ENCODE peak calls at places on chromosomes 12 and 14, in seven cellular contexts. U is fibroblast of pulmonary artery, M is foreskin fibroblast, D is breast epithelium, J is sigmoid colon, O is kidney epithelial cell, W is PC-3. H is an unnamed sample.

GRCh38 chr12:113888435-113888834 is 77.7 kb downstream of the RBM19 start:
- DNase-seq in D (no peak), W (no peak), U (no peak), O (no peak), M (no peak), J (no peak), H (no peak)

GRCh38 chr12:92299744-92300143 is 154.1 kb upstream of the BTG1 start:
- DNase-seq in M (no peak), W (no peak), D (no peak), O (no peak), J (no peak), U (no peak), H (no peak)

GRCh38 chr12:110270125-110270962 is 10.7 kb upstream of the ATP2A2 start:
- DNase-seq in W (peak), O (no peak), U (peak), J (peak), M (peak), D (no peak), H (no peak)

GRCh38 chr14:86543531-86543930 is 1013.6 kb downstream of the FLRT2 start:
- DNase-seq in W (no peak), J (no peak), D (no peak), M (peak), O (no peak), U (no peak), H (no peak)

GRCh38 chr12:98403385-98403784 is 112.0 kb upstream of the TMPO start:
- DNase-seq in U (no peak), D (no peak), J (no peak), O (no peak), M (no peak), W (no peak), H (no peak)

GRCh38 chr14:38950676-38951075 is 152.4 kb downstream of the SEC23A start:
- DNase-seq in W (no peak), O (no peak), D (no peak), U (no peak), J (no peak), M (no peak), H (no peak)

GRCh38 chr12:92248977-92249376 is 103.3 kb upstream of the BTG1 start:
- DNase-seq in W (no peak), M (no peak), J (no peak), U (no peak), O (no peak), D (no peak), H (no peak)

GRCh38 chr12:107014050-107014449 is 27.1 kb upstream of the MTERF2 start:
- DNase-seq in M (no peak), J (no peak), O (no peak), D (no peak), W (peak), U (no peak), H (no peak)

GRCh38 chr12:58727526-58727925 is 192.8 kb downstream of the LRIG3 start:
- DNase-seq in W (no peak), U (peak), O (no peak), M (peak), D (no peak), J (no peak), H (peak)

GRCh38 chr12:116713529-116713928 is 24.3 kb downstream of the SPRING1 start:
- DNase-seq in W (no peak), J (no peak), D (no peak), U (no peak), M (no peak), O (no peak), H (no peak)

GRCh38 chr14:52355016-52355430 is 40.9 kb downstream of the PTGER2 start:
- DNase-seq in J (no peak), M (peak), D (no peak), W (peak), U (peak), O (peak), H (peak)
- H3K4me3 ChIP-seq in J (no peak), M (no peak), D (no peak), W (peak), U (no peak), O (no peak), H (no peak)

GRCh38 chr14:103629503-103630121 is 601 bp downstream of the KLC1 start:
- DNase-seq in D (peak), J (peak), W (peak), M (peak), U (no peak), O (no peak), H (no peak)

GRCh38 chr14:103628221-103628683 is 759 bp upstream of the KLC1 start:
- DNase-seq in O (peak), J (peak), W (peak), U (peak), D (peak), M (peak), H (no peak)

GRCh38 chr14:103633391-103633790 is 4.4 kb downstream of the KLC1 start:
- DNase-seq in O (no peak), U (no peak), D (no peak), W (no peak), J (no peak), M (no peak), H (no peak)

GRCh38 chr14:103628684-103629502 is at the start of gene KLC1:
- DNase-seq in O (no peak), M (peak), W (peak), J (peak), U (peak), D (peak), H (no peak)

GRCh38 chr14:103630364-103631108 is 1.5 kb downstream of the KLC1 start:
- DNase-seq in O (no peak), D (no peak), U (peak), J (no peak), M (peak), W (peak), H (no peak)
- H3K4me3 ChIP-seq in O (peak), D (peak), U (peak), J (peak), M (peak), W (peak), H (peak)

DNA sequence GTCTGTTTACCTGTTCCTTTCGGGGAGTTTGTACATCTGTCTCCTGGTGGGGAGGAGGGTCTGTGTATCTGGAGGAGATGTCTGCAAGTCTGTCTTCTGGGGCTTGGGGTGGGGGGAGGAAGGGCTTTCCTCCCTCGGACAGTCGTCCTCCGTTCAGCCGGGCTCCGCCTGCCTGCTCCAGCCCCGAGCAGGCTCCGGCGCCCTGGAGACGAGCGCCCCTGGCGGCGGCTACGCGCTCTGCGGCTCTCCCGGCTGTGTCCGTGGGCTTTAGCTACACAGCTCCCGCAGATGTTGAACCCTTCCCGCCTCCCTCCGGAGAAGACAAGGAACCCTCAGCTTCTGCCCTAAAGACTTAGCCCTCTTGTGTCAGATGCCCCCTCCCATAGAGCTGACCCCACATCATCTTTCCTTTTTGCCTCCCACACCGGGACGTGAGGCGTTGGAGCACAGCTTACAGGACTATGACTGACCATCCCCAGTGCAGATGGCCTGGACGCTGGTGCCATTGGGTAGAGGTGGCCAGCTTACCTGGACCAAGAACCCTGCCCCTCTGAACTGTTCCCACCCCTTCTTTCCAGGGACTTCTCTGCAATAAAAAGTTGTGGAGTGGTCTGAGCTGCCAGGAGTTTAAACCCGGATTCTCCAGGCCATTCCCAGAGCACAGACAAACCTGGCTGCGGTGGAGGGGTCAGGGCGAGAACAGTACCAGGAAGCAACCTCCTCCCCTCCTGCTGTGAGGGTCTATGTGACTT is 4.7 kb downstream of the KRT86 start:
- DNase-seq in J (peak), U (peak), W (peak), D (peak), M (peak), O (no peak), H (no peak)
- H3K4me3 ChIP-seq in J (peak), U (no peak), W (peak), D (no peak), M (peak), O (peak), H (peak)

DNA sequence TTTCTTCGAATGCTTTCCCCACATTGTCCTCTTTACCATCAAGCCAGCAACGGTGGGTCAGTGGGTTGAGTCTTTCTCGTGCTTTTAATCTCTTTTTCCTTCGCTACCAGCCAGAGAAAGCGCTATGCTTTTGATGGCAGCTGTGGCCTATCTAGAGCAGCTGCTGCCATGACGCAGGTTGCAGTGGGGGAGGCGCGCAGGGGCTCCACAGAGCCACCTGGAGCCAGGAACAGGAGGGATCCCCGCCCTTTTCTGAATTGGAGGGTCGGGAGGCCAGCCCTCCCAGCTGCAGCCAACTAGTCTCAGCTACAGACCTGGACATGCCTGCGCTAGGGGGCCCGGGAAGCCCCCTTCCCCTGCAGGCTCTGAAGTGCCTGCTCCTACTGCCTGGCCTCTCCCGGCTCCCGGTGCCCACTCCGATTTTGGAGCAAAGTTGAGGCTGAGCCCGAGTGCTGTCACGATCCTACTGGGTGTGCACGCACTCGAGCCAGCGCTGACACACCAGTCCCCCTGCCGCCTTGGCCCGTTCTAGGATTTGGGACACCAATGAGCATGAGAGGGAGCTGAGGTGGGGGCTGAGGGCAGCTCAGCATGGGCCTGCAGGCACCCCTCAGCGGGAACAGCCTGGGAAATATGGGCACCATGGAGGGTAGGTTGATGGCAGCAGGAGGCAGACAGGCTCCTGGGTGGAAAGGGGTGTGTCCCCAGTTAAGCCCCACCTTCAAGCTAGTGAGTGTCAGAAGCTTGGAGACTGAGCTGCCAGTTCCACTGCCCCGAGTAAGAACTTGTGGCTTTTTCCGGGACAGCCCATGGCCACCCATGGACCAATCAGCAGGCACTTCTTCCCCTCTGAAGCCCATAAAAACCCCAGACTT is 784.2 kb downstream of the SLC6A15 start:
- DNase-seq in U (no peak), W (no peak), D (no peak), M (no peak), J (no peak), O (no peak), H (no peak)
- H3K4me3 ChIP-seq in U (no peak), W (no peak), D (no peak), M (no peak), J (no peak), O (no peak), H (no peak)

GRCh38 chr12:54258286-54258685 is 21.6 kb downstream of the CBX5 start:
- DNase-seq in D (no peak), U (peak), O (no peak), W (no peak), J (no peak), M (peak), H (no peak)
- H3K4me3 ChIP-seq in D (no peak), U (no peak), O (no peak), W (no peak), J (no peak), M (no peak), H (no peak)

GRCh38 chr14:93958567-93959238 is 17.7 kb downstream of the ASB2 start:
- DNase-seq in W (no peak), U (no peak), D (no peak), O (no peak), J (no peak), M (no peak), H (no peak)
- H3K4me3 ChIP-seq in W (peak), U (no peak), D (no peak), O (no peak), J (no peak), M (no peak), H (no peak)

DNA sequence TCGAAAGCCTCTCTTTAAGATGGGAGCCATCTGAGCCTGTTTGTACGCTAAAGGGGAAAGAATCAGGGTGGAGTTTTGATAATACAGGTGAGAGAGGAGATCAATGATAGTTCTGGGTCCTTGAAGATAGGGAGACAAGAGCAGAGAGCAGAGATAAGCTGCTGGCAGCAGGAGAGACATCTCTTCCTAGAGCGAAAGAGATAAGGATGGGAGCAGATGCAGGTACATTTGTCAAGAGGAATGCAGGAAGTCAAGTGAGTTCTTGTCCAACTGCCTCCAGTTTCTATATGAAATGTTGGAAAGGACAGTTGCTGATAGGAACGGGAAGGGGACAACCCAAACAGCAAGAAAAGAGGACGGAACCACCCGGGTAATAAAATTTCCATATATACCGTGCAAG is 24.7 kb upstream of the HIF1A start:
- DNase-seq in O (no peak), J (no peak), W (no peak), M (no peak), D (no peak), U (no peak), H (no peak)
- H3K4me3 ChIP-seq in O (no peak), J (no peak), W (no peak), M (no peak), D (no peak), U (no peak), H (no peak)

DNA sequence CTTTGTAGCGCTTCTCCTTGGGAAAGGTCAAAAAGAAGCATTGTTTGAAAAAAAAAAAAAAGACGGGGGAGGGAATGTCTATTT is at the start of gene LMO3:
- DNase-seq in J (no peak), W (no peak), M (no peak), O (no peak), D (no peak), U (no peak), H (no peak)
- H3K4me3 ChIP-seq in J (peak), W (peak), M (peak), O (peak), D (peak), U (peak), H (peak)

GRCh38 chr12:40248585-40249297 is 23.9 kb downstream of the LRRK2 start:
- DNase-seq in D (no peak), U (no peak), O (no peak), J (no peak), W (peak), M (peak), H (no peak)

GRCh38 chr12:40253936-40254335 is 29.1 kb downstream of the LRRK2 start:
- DNase-seq in O (no peak), W (no peak), J (no peak), D (no peak), M (peak), U (peak), H (no peak)

GRCh38 chr12:40254455-40255085 is 29.8 kb downstream of the LRRK2 start:
- DNase-seq in J (no peak), W (no peak), D (no peak), U (no peak), M (no peak), O (no peak), H (no peak)
- H3K4me3 ChIP-seq in J (no peak), W (no peak), D (no peak), U (no peak), M (no peak), O (no peak), H (no peak)